ENCODE peak calls at places on chromosomes 6 and 20, in six cellular contexts. T is psoas muscle, I is pancreas, O is IMR-90, D is HepG2, S is A549. G is an unnamed sample.

GRCh38 chr20:36384022-36384619 is 78.0 kb downstream of the DLGAP4 start:
- DNase-seq in T (no peak), I (no peak), O (peak; percentile 24), D (peak; percentile 79), S (no peak), G (peak; percentile 83)

GRCh38 chr6:127515234-127515793 is 3.8 kb downstream of the MTCL3 start:
- DNase-seq in T (no peak), I (no peak), O (no peak), D (no peak), S (no peak), G (peak; percentile 38)

GRCh38 chr20:41424025-41424424 is 57.4 kb upstream of the EMILIN3 start:
- DNase-seq in T (no peak), I (no peak), O (no peak), D (no peak), S (no peak), G (no peak)

GRCh38 chr6:153103256-153103655 is 27.8 kb downstream of the RGS17 start:
- DNase-seq in T (no peak), I (no peak), O (no peak), D (no peak), S (no peak), G (peak; percentile 63)

GRCh38 chr6:44386929-44387345 is 569 bp upstream of the CDC5L start:
- DNase-seq in T (peak; percentile 51), I (no peak), O (peak; percentile 37), D (no peak), S (peak; percentile 21), G (no peak)

GRCh38 chr6:57089265-57089664 is 723 bp upstream of the ZNF451 start:
- DNase-seq in T (no peak), I (no peak), O (no peak), D (no peak), S (no peak), G (no peak)

GRCh38 chr6:129853996-129854711 is 7.0 kb downstream of the TMEM244 start:
- DNase-seq in T (no peak), I (no peak), O (peak; percentile 87), D (no peak), S (no peak), G (no peak)

GRCh38 chr6:4243237-4243636 is 107.9 kb upstream of the ECI2 start:
- DNase-seq in T (no peak), I (no peak), O (no peak), D (no peak), S (no peak), G (no peak)

GRCh38 chr6:139508023-139508422 is 133.6 kb upstream of the CITED2 start:
- DNase-seq in T (no peak), I (no peak), O (peak; percentile 49), D (peak; percentile 23), S (no peak), G (no peak)

GRCh38 chr20:19552144-19552895 is 205.7 kb upstream of the RIN2 start:
- DNase-seq in T (no peak), I (no peak), O (peak; percentile 3), D (peak; percentile 12), S (peak; percentile 19), G (peak; percentile 14)

GRCh38 chr20:23019403-23019802 is 15.7 kb upstream of the SSTR4 start:
- DNase-seq in T (no peak), I (no peak), O (no peak), D (no peak), S (no peak), G (no peak)

GRCh38 chr6:63764318-63764916 is 128.8 kb downstream of the PHF3 start:
- DNase-seq in T (no peak), I (no peak), O (peak; percentile 52), D (peak; percentile 65), S (no peak), G (peak; percentile 69)

GRCh38 chr20:48621256-48622078 is 206.3 kb downstream of the PREX1 start:
- DNase-seq in T (peak; percentile 49), I (no peak), O (peak; percentile 4), D (no peak), S (peak; percentile 66), G (peak; percentile 7)

GRCh38 chr6:41586564-41586963 is 40.4 kb downstream of the FOXP4 start:
- DNase-seq in T (no peak), I (no peak), O (peak; percentile 22), D (no peak), S (no peak), G (no peak)

GRCh38 chr6:37207903-37208456 is 38.0 kb downstream of the PIM1 start:
- DNase-seq in T (peak; percentile 85), I (peak; percentile 83), O (peak; percentile 70), D (peak; percentile 87), S (peak; percentile 76), G (peak; percentile 77)

GRCh38 chr6:150290429-150290828 is 78.4 kb upstream of the IYD start:
- DNase-seq in T (no peak), I (no peak), O (peak; percentile 70), D (no peak), S (no peak), G (no peak)

GRCh38 chr6:52691718-52692117 is 20.8 kb downstream of the TMEM14A start:
- DNase-seq in T (no peak), I (no peak), O (peak; percentile 5), D (no peak), S (no peak), G (peak; percentile 14)

GRCh38 chr20:6014017-6014416 is 39.8 kb downstream of the LRRN4 start:
- DNase-seq in T (no peak), I (no peak), O (no peak), D (no peak), S (no peak), G (no peak)

GRCh38 chr6:81892911-81893310 is 140.4 kb upstream of the TENT5A start:
- DNase-seq in T (no peak), I (no peak), O (no peak), D (no peak), S (no peak), G (peak; percentile 23)

GRCh38 chr6:158817298-158818007 is 1.7 kb downstream of the EZR start:
- DNase-seq in T (no peak), I (peak; percentile 73), O (peak; percentile 48), D (peak; percentile 49), S (no peak), G (peak; percentile 78)

GRCh38 chr6:166957087-166957804 is 896 bp upstream of the RNASET2 start:
- DNase-seq in T (peak; percentile 66), I (peak; percentile 43), O (no peak), D (peak; percentile 87), S (no peak), G (peak; percentile 33)

GRCh38 chr6:113616875-113617274 is 240.3 kb upstream of the MARCKS start:
- DNase-seq in T (no peak), I (no peak), O (no peak), D (no peak), S (no peak), G (no peak)

GRCh38 chr6:133591330-133591729 is 297.6 kb upstream of the TCF21 start:
- DNase-seq in T (no peak), I (no peak), O (peak; percentile 57), D (no peak), S (no peak), G (no peak)

GRCh38 chr6:18432180-18432579 is 45.0 kb downstream of the RNF144B start:
- DNase-seq in T (no peak), I (no peak), O (peak; percentile 89), D (no peak), S (no peak), G (no peak)

GRCh38 chr6:42928748-42929087 is 562 bp upstream of the CNPY3 start:
- DNase-seq in T (no peak), I (no peak), O (no peak), D (no peak), S (peak; percentile 17), G (no peak)

GRCh38 chr6:13873288-13874190 is 51.2 kb upstream of the RNF182 start:
- DNase-seq in T (peak; percentile 70), I (peak; percentile 83), O (no peak), D (peak; percentile 69), S (peak; percentile 66), G (peak; percentile 35)
- H3K4me3 ChIP-seq in T (peak overlapping the region; percentile 63), I (peak overlapping the region; percentile 45), O (peak overlapping the region; percentile 24), D (peak overlapping the region; percentile 23), S (peak overlapping the region; percentile 61), G (no peak overlapping the region)

DNA sequence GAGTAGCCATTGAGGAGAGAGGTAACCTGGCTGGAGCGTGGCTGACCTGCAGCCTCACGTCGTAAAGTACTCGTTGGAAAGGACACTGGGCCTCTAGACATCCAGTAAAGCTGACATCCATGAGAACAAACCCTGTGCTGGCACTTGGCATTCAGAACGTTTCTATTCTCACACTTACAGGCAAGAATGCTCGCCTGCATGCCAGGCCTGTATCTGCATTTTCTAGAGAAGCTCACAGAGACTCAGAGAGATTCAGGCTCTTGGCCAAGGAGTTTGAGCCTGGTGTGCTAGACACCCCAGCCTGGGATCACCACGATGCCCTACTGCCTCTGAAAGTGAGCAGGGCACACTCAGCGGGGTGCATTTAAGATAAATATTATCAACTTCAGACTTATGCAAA is 379.8 kb upstream of the CDH4 start:
- DNase-seq in T (no peak), I (no peak), O (no peak), D (no peak), S (no peak), G (no peak)
- H3K27ac ChIP-seq in T (no peak overlapping the region), I (no peak overlapping the region), O (no peak overlapping the region), D (no peak overlapping the region), S (no peak overlapping the region), G (no peak overlapping the region)

GRCh38 chr20:46894579-46894958 is at the start of gene EYA2:
- DNase-seq in T (peak; percentile 63), I (peak; percentile 22), O (peak; percentile 25), D (no peak), S (peak; percentile 21), G (peak; percentile 6)
- H3K4me3 ChIP-seq in T (peak within 1 kb of the TSS; percentile 58), I (peak within 1 kb of the TSS; percentile 39), O (peak within 1 kb of the TSS; percentile 83), D (no peak within 1 kb of the TSS), S (peak within 1 kb of the TSS; percentile 58), G (peak within 1 kb of the TSS; percentile 47)

GRCh38 chr6:159837141-159837490 is 37.0 kb downstream of the PNLDC1 start:
- DNase-seq in T (no peak), I (no peak), O (no peak), D (no peak), S (no peak), G (peak; percentile 17)

GRCh38 chr6:159838020-159838744 is 38.1 kb downstream of the PNLDC1 start:
- DNase-seq in T (no peak), I (no peak), O (no peak), D (no peak), S (no peak), G (no peak)

GRCh38 chr6:159833997-159834601 is 34.0 kb downstream of the PNLDC1 start:
- DNase-seq in T (no peak), I (no peak), O (no peak), D (no peak), S (no peak), G (no peak)

GRCh38 chr6:159837511-159837910 is 37.4 kb downstream of the PNLDC1 start:
- DNase-seq in T (no peak), I (no peak), O (no peak), D (no peak), S (no peak), G (no peak)

DNA sequence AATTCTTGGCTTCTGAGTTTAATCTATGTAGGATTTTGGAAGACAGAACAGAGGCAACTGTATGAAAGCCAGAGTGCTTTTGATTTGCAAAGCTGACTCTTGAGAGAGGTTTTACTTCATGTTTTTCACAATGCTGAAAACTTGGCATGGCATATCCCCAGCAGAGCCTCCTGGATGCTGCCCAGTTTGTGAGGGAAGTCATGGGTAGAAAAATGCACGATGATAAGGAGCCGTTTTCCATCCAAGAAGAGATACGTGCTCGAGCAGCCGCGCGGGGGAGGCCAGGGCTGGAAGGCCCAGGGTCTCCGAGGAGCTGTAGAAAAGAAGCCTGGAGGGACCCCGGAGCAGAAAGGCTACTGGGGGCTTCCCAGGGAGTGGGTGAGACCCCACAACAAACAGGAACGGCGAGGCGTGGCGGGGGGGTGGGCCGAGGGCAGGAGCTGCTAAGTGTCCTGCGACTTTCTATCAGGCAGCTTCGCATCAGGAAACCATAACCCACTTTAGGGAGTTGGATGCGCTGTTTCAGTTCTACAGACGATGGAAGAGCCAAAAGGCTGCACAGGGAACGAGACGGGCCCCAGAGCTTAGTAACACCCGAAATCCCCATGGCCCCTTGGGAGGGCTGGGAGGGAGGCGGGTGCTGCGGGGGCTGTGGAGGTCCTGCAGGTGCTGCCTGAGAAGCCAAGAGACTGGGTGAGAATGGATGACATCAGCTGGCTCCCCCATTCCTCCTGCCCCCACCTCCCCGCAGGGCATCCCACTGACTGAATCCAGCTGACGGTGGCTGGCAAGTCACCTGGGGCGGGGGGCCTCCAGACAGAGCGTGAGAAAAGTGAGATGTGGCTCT is 36.4 kb downstream of the PNLDC1 start:
- DNase-seq in T (peak; percentile 73), I (no peak), O (peak; percentile 17), D (no peak), S (no peak), G (no peak)
- H3K27ac ChIP-seq in T (no peak overlapping the region), I (no peak overlapping the region), O (no peak overlapping the region), D (no peak overlapping the region), S (no peak overlapping the region), G (no peak overlapping the region)

G was measured in cardiac muscle cell.